ENCODE peak calls at places on chromosomes 13 and 19, in eight cellular contexts. I is AG09319; M is mesenchymal stem cell; F is AG08396; D is body of pancreas; O is GDM1; Z is activated CD8-positive, alpha-beta T cell treated with anti-CD3 and anti-CD28 coated beads, Interleukin-2, amount 10 ng/mL, durations not matched to agents 7 days and 5 days; X is GM10248. R is an unnamed sample.

GRCh38 chr19:6873708-6874431 is 13.5 kb upstream of the ADGRE1 start:
- DNase-seq in D (no peak), Z (no peak), O (no peak), I (no peak), X (no peak), F (no peak), M (no peak), R (no peak)

GRCh38 chr13:35389535-35389934 is 87.0 kb downstream of the MAB21L1 start:
- DNase-seq in F (no peak), Z (no peak), D (no peak), I (no peak), M (no peak), X (no peak), O (no peak), R (no peak)

GRCh38 chr13:25347156-25347555 is 24.6 kb upstream of the ATP8A2 start:
- DNase-seq in I (no peak), Z (no peak), X (no peak), F (no peak), D (no peak), O (no peak), M (no peak), R (no peak)

GRCh38 chr19:6362351-6362801 is 1.0 kb downstream of the CLPP start:
- DNase-seq in M (peak; percentile 12), O (no peak), D (no peak), X (no peak), Z (peak; percentile 69), I (no peak), F (no peak), R (no peak)

GRCh38 chr13:113083022-113083373 is 22.6 kb upstream of the F7 start:
- DNase-seq in O (no peak), M (no peak), I (no peak), D (no peak), Z (no peak), X (no peak), F (no peak), R (peak; percentile 13)

GRCh38 chr19:55488986-55489710 is 912 bp downstream of the SSC5D start:
- DNase-seq in M (no peak), I (no peak), X (no peak), D (no peak), Z (no peak), F (peak; percentile 72), O (no peak), R (no peak)

GRCh38 chr13:45042539-45042938 is 53.2 kb downstream of the GPALPP1 start:
- DNase-seq in M (peak; percentile 27), X (no peak), O (no peak), I (no peak), F (peak; percentile 22), D (no peak), Z (no peak), R (no peak)

GRCh38 chr13:51645154-51645650 is 60.9 kb downstream of the WDFY2 start:
- DNase-seq in I (peak; percentile 55), M (peak; percentile 96), Z (no peak), F (peak; percentile 46), D (no peak), X (peak; percentile 23), O (no peak), R (no peak)

GRCh38 chr19:16143399-16144215 is at the start of gene HSH2D:
- DNase-seq in I (no peak), X (peak; percentile 85), Z (peak; percentile 94), O (peak; percentile 77), D (peak; percentile 95), M (no peak), F (no peak), R (peak; percentile 67)